ENCODE peak calls at places on chromosomes 11 and 22, in six cellular contexts. One of them, this sample, is unnamed.

GRCh38 chr22:33538277-33538885 is 381.9 kb downstream of the LARGE1 start:
- DNase-seq in AG08395: no peak
- DNase-seq in keratinocyte: no peak
- DNase-seq in GM18507: no peak
- DNase-seq in EH: no peak
- DNase-seq in RKO: no peak
- DNase-seq in this sample: no peak

GRCh38 chr22:39308614-39309363 is 10.6 kb downstream of the RPL3 start:
- DNase-seq in RKO: peak
- DNase-seq in GM18507: no peak
- DNase-seq in EH: peak
- DNase-seq in AG08395: peak
- DNase-seq in keratinocyte: no peak
- DNase-seq in this sample: peak

GRCh38 chr11:117425679-117426296 is 98.1 kb downstream of the CEP164 start:
- DNase-seq in RKO: no peak
- DNase-seq in AG08395: no peak
- DNase-seq in GM18507: no peak
- DNase-seq in keratinocyte: no peak
- DNase-seq in EH: no peak
- DNase-seq in this sample: no peak

GRCh38 chr22:38766076-38766777 is 10.4 kb upstream of the SUN2 start:
- DNase-seq in keratinocyte: no peak
- DNase-seq in RKO: peak
- DNase-seq in GM18507: no peak
- DNase-seq in AG08395: peak
- DNase-seq in EH: peak
- DNase-seq in this sample: peak

GRCh38 chr22:47375621-47376321 is 613.3 kb downstream of the TBC1D22A start:
- DNase-seq in RKO: no peak
- DNase-seq in EH: no peak
- DNase-seq in keratinocyte: no peak
- DNase-seq in GM18507: no peak
- DNase-seq in AG08395: no peak
- DNase-seq in this sample: no peak

GRCh38 chr11:128297111-128297651 is 290.2 kb downstream of the ETS1 start:
- DNase-seq in GM18507: no peak
- DNase-seq in keratinocyte: no peak
- DNase-seq in EH: no peak
- DNase-seq in RKO: no peak
- DNase-seq in AG08395: no peak
- DNase-seq in this sample: no peak

GRCh38 chr11:28529540-28530410 is 421.6 kb downstream of the METTL15 start:
- DNase-seq in RKO: peak
- DNase-seq in keratinocyte: no peak
- DNase-seq in AG08395: peak
- DNase-seq in GM18507: no peak
- DNase-seq in EH: peak
- DNase-seq in this sample: peak

GRCh38 chr22:26667140-26667539 is 9.8 kb downstream of the MIAT start:
- DNase-seq in GM18507: no peak
- DNase-seq in AG08395: no peak
- DNase-seq in EH: no peak
- DNase-seq in keratinocyte: no peak
- DNase-seq in RKO: no peak
- DNase-seq in this sample: no peak

GRCh38 chr11:123521930-123522329 is 91.9 kb downstream of the GRAMD1B start:
- DNase-seq in GM18507: no peak
- DNase-seq in RKO: no peak
- DNase-seq in keratinocyte: no peak
- DNase-seq in EH: no peak
- DNase-seq in AG08395: no peak
- DNase-seq in this sample: no peak

GRCh38 chr22:35341090-35341874 is 39.6 kb upstream of the HMOX1 start:
- DNase-seq in GM18507: no peak
- DNase-seq in EH: no peak
- DNase-seq in RKO: no peak
- DNase-seq in keratinocyte: no peak
- DNase-seq in AG08395: no peak
- DNase-seq in this sample: no peak

GRCh38 chr11:10473371-10473770 is 18.3 kb downstream of the AMPD3 start:
- DNase-seq in GM18507: no peak
- DNase-seq in keratinocyte: no peak
- DNase-seq in AG08395: no peak
- DNase-seq in RKO: no peak
- DNase-seq in EH: no peak
- DNase-seq in this sample: no peak

GRCh38 chr11:116366980-116367640 is 405.7 kb downstream of the BUD13 start:
- DNase-seq in EH: no peak
- DNase-seq in keratinocyte: peak
- DNase-seq in AG08395: no peak
- DNase-seq in GM18507: no peak
- DNase-seq in RKO: no peak
- DNase-seq in this sample: peak

GRCh38 chr22:48895831-48896765 is 931.6 kb downstream of the BRD1 start:
- DNase-seq in AG08395: no peak
- DNase-seq in GM18507: no peak
- DNase-seq in RKO: no peak
- DNase-seq in keratinocyte: no peak
- DNase-seq in EH: no peak
- DNase-seq in this sample: no peak

GRCh38 chr11:12599408-12600143 is 74.6 kb upstream of the TEAD1 start:
- DNase-seq in AG08395: no peak
- DNase-seq in keratinocyte: no peak
- DNase-seq in RKO: peak
- DNase-seq in EH: no peak
- DNase-seq in GM18507: peak
- DNase-seq in this sample: no peak

GRCh38 chr11:128939591-128939990 is 3.1 kb downstream of the TP53AIP1 start:
- DNase-seq in AG08395: peak
- DNase-seq in GM18507: no peak
- DNase-seq in RKO: no peak
- DNase-seq in EH: no peak
- DNase-seq in keratinocyte: no peak
- DNase-seq in this sample: no peak

GRCh38 chr11:2797181-2797711 is 88.3 kb downstream of the CDKN1C start:
- DNase-seq in AG08395: no peak
- DNase-seq in RKO: no peak
- DNase-seq in GM18507: no peak
- DNase-seq in EH: no peak
- DNase-seq in keratinocyte: no peak
- DNase-seq in this sample: no peak

GRCh38 chr11:82398300-82398815 is 335.3 kb downstream of the FAM181B start:
- DNase-seq in keratinocyte: no peak
- DNase-seq in RKO: no peak
- DNase-seq in EH: no peak
- DNase-seq in GM18507: no peak
- DNase-seq in AG08395: no peak
- DNase-seq in this sample: no peak

GRCh38 chr11:126282742-126283591 is at the start of gene TIRAP:
- DNase-seq in RKO: peak
- DNase-seq in AG08395: peak
- DNase-seq in GM18507: no peak
- DNase-seq in EH: peak
- DNase-seq in keratinocyte: no peak
- DNase-seq in this sample: peak

GRCh38 chr11:96863520-96863919 is 473.7 kb downstream of the JRKL start:
- DNase-seq in keratinocyte: no peak
- DNase-seq in GM18507: no peak
- DNase-seq in RKO: no peak
- DNase-seq in AG08395: no peak
- DNase-seq in EH: no peak
- DNase-seq in this sample: no peak

GRCh38 chr22:38974170-38974825 is 7.8 kb upstream of the APOBEC3B start:
- DNase-seq in RKO: no peak
- DNase-seq in AG08395: no peak
- DNase-seq in keratinocyte: no peak
- DNase-seq in GM18507: no peak
- DNase-seq in EH: no peak
- DNase-seq in this sample: no peak

GRCh38 chr11:44894217-44894617 is 56.5 kb downstream of the TP53I11 start:
- DNase-seq in RKO: peak
- DNase-seq in GM18507: peak
- DNase-seq in keratinocyte: no peak
- DNase-seq in EH: peak
- DNase-seq in AG08395: peak
- DNase-seq in this sample: peak

GRCh38 chr11:64854534-64855502 is 10.4 kb upstream of the CDC42BPG start:
- DNase-seq in AG08395: peak
- DNase-seq in RKO: peak
- DNase-seq in GM18507: no peak
- DNase-seq in keratinocyte: peak
- DNase-seq in EH: peak
- DNase-seq in this sample: peak

GRCh38 chr11:34313099-34313517 is 44.7 kb downstream of the ABTB2 start:
- DNase-seq in GM18507: peak
- DNase-seq in keratinocyte: no peak
- DNase-seq in AG08395: peak
- DNase-seq in RKO: no peak
- DNase-seq in EH: peak
- DNase-seq in this sample: no peak

GRCh38 chr22:17155941-17156340 is 3.1 kb downstream of the HDHD5 start:
- DNase-seq in AG08395: no peak
- DNase-seq in keratinocyte: no peak
- DNase-seq in GM18507: no peak
- DNase-seq in EH: no peak
- DNase-seq in RKO: no peak
- DNase-seq in this sample: no peak

GRCh38 chr11:8006349-8006977 is 19.3 kb downstream of the EIF3F start:
- DNase-seq in AG08395: peak
- DNase-seq in EH: peak
- DNase-seq in RKO: peak
- DNase-seq in GM18507: no peak
- DNase-seq in keratinocyte: no peak
- DNase-seq in this sample: peak

GRCh38 chr22:36350751-36351594 is 36.8 kb downstream of the MYH9 start:
- DNase-seq in EH: peak
- DNase-seq in GM18507: no peak
- DNase-seq in AG08395: no peak
- DNase-seq in keratinocyte: no peak
- DNase-seq in RKO: no peak
- DNase-seq in this sample: peak

GRCh38 chr22:18065256-18065655 is 12.5 kb upstream of the PEX26 start:
- DNase-seq in GM18507: no peak
- DNase-seq in RKO: no peak
- DNase-seq in keratinocyte: no peak
- DNase-seq in EH: no peak
- DNase-seq in AG08395: no peak
- DNase-seq in this sample: no peak

GRCh38 chr22:38041760-38042584 is 15.2 kb upstream of the PICK1 start:
- DNase-seq in EH: no peak
- DNase-seq in RKO: no peak
- DNase-seq in keratinocyte: no peak
- DNase-seq in GM18507: no peak
- DNase-seq in AG08395: no peak
- DNase-seq in this sample: no peak

GRCh38 chr22:29359469-29359868 is 28.9 kb downstream of the AP1B1 start:
- DNase-seq in keratinocyte: no peak
- DNase-seq in RKO: peak
- DNase-seq in AG08395: peak
- DNase-seq in GM18507: no peak
- DNase-seq in EH: peak
- DNase-seq in this sample: peak

GRCh38 chr22:35596821-35597220 is 20.3 kb downstream of the MB start:
- DNase-seq in AG08395: no peak
- DNase-seq in keratinocyte: no peak
- DNase-seq in EH: no peak
- DNase-seq in GM18507: no peak
- DNase-seq in RKO: no peak
- DNase-seq in this sample: no peak

GRCh38 chr11:107856981-107857517 is 1.5 kb downstream of the SLC35F2 start:
- DNase-seq in AG08395: no peak
- DNase-seq in keratinocyte: no peak
- DNase-seq in EH: no peak
- DNase-seq in GM18507: no peak
- DNase-seq in RKO: peak
- DNase-seq in this sample: no peak

GRCh38 chr11:3058753-3059664 is 1.8 kb upstream of the CARS1 start:
- DNase-seq in AG08395: peak
- DNase-seq in keratinocyte: no peak
- DNase-seq in GM18507: no peak
- DNase-seq in RKO: peak
- DNase-seq in EH: peak
- DNase-seq in this sample: peak

GRCh38 chr11:70104419-70104818 is 26.3 kb downstream of the ANO1 start:
- DNase-seq in AG08395: no peak
- DNase-seq in EH: no peak
- DNase-seq in keratinocyte: no peak
- DNase-seq in RKO: no peak
- DNase-seq in GM18507: no peak
- DNase-seq in this sample: no peak